ENCODE peak calls at places on chromosomes 13 and 19, in four cellular contexts. T is PC-9, I is fibroblast of mammary gland, Y is right lobe of liver. J is an unnamed sample.

GRCh38 chr13:25170554-25171107 is 1.5 kb downstream of the AMER2 start:
- DNase-seq in T (no peak), I (no peak), Y (no peak), J (no peak)

GRCh38 chr13:93289842-93290241 is 63.2 kb downstream of the GPC6 start:
- DNase-seq in T (no peak), I (no peak), Y (no peak), J (no peak)

GRCh38 chr19:47232422-47233211 is 1.6 kb upstream of the BBC3 start:
- DNase-seq in T (peak; percentile 74), I (peak; percentile 86), Y (no peak), J (no peak)

GRCh38 chr13:109145631-109146030 is 516.2 kb downstream of the MYO16 start:
- DNase-seq in T (peak; percentile 64), I (peak; percentile 84), Y (no peak), J (no peak)

GRCh38 chr19:18543814-18544475 is 572 bp upstream of the FKBP8 start:
- DNase-seq in T (peak; percentile 77), I (peak; percentile 64), Y (peak; percentile 57), J (no peak)

GRCh38 chr13:51928231-51928630 is 66.5 kb downstream of the CCDC70 start:
- DNase-seq in T (no peak), I (no peak), Y (no peak), J (no peak)

GRCh38 chr19:5038631-5039271 is 69.8 kb downstream of the KDM4B start:
- DNase-seq in T (no peak), I (peak; percentile 37), Y (peak; percentile 49), J (no peak)

GRCh38 chr19:33507021-33507956 is 14.3 kb downstream of the PEPD start:
- DNase-seq in T (peak; percentile 84), I (peak; percentile 12), Y (peak; percentile 92), J (no peak)

GRCh38 chr19:17656970-17657369 is 31.2 kb downstream of the UNC13A start:
- DNase-seq in T (no peak), I (no peak), Y (no peak), J (no peak)

GRCh38 chr13:76799696-76800095 is 86.5 kb downstream of the KCTD12 start:
- DNase-seq in T (no peak), I (peak; percentile 10), Y (no peak), J (no peak)

GRCh38 chr19:43450545-43450997 is 14.8 kb downstream of the LYPD3 start:
- DNase-seq in T (no peak), I (peak; percentile 73), Y (no peak), J (no peak)

GRCh38 chr19:7605490-7606222 is 10.0 kb downstream of the CAMSAP3 start:
- DNase-seq in T (peak; percentile 79), I (peak; percentile 26), Y (no peak), J (no peak)

GRCh38 chr13:109309625-109310363 is 476.6 kb downstream of the IRS2 start:
- DNase-seq in T (no peak), I (no peak), Y (peak; percentile 53), J (no peak)

GRCh38 chr13:39538826-39539555 is 64.0 kb downstream of the LHFPL6 start:
- DNase-seq in T (no peak), I (peak; percentile 66), Y (no peak), J (no peak)

GRCh38 chr19:16376241-16376640 is 51.6 kb downstream of the KLF2 start:
- DNase-seq in T (no peak), I (peak; percentile 14), Y (no peak), J (no peak)

DNA sequence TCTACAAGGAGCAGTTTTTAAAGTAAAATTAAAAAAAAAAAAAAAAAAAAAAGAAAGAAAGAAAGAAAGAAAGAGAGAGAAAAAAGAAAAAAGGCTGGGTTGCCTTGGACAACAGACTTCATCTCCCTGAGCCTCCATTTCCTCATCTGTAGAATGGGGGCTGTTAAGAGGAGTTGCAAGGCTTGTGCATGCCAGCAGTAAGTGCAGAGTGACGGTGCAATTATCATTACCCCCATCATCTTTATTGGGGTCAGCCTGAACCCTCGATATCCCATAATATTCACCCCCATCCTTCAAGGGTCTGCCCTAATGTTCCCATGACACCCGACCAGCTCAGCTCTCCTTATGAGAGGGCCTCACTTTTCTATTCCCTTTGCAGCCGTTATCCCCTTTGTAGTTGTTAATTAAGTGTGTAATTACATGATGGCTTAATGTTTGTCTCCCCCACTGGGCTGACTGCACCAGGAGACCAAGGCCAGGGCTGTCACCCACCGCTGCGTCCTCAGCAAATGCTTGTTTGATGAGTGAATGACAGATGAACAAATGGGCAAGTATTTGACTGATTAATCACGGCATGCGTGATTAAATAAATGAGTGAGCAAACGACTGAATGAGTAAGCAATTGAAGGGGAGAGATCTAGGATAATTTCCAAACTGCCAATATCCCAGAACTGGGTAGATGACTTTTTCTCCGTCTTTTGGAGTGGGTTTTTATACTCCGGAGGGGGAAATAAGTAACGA is 10.1 kb downstream of the FOSB start:
- DNase-seq in T (peak; percentile 92), I (no peak), Y (no peak), J (no peak)
- TF ChIP-seq CTCF in T (peak; percentile 60), I (no peak), Y (no peak), J (no peak)

DNA sequence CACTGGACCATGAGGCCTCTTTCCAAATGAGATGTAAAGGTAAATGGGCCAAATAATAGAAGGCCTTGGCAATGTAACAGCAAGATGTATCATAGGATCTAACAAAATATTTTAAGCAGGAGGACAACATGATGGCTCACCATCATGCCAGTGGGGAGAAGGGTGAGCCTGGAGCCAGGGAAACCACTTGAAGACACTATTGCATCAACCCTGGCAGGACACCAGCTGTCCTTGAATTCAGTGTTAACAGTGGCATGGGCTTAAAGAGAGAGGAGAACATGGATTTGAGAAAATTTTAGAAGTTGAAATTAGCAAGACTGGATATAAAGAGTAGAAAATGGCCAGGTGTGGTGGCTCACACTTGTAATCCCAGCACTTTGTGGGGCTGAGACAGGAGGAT is 6.7 kb upstream of the RCBTB2 start:
- DNase-seq in T (no peak), I (peak; percentile 18), Y (no peak), J (no peak)
- TF ChIP-seq CTCF in T (no peak), I (no peak), Y (no peak), J (no peak)

GRCh38 chr13:79631260-79631659 is 150.3 kb downstream of the NDFIP2 start:
- DNase-seq in T (peak; percentile 90), I (peak; percentile 73), Y (no peak), J (no peak)
- TF ChIP-seq CTCF in T (peak; percentile 67), I (peak; percentile 24), Y (no peak), J (no peak)

DNA sequence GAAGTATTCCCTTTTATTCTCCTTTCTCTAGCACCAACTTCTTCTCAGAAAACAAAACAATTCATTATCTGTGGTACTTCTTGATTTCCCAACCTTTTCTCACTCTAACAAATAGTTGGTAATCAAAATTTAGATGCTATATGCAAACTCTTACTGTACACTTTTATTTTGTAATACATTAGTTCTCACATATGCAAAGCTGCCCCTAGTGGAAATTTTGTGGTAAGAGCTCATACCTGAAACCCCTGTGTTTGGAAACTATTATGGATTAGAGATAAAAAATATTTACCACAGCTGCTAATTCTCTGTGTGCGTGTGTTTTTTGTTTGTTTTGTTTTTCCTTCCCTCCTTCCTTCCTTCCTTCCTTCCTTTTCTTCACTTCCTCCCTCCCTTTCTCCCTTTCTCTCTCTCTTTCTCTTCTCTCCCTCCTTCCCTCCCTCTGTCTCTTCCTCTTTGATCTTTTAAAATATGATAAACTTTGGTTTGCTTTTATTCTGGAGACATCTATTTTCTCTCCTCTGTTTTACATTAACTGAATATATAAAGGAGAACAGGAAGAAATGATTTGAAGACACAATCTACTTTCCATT is 537.4 kb downstream of the SLITRK6 start:
- DNase-seq in T (no peak), I (peak; percentile 0), Y (no peak), J (no peak)
- TF ChIP-seq CTCF in T (peak; percentile 55), I (peak; percentile 21), Y (peak; percentile 20), J (no peak)

GRCh38 chr19:58380736-58381459 is at the start of gene ZNF837:
- DNase-seq in T (peak; percentile 98), I (peak; percentile 100), Y (peak; percentile 100), J (peak; percentile 82)
- TF ChIP-seq CTCF in T (no peak), I (no peak), Y (no peak), J (no peak)

DNA sequence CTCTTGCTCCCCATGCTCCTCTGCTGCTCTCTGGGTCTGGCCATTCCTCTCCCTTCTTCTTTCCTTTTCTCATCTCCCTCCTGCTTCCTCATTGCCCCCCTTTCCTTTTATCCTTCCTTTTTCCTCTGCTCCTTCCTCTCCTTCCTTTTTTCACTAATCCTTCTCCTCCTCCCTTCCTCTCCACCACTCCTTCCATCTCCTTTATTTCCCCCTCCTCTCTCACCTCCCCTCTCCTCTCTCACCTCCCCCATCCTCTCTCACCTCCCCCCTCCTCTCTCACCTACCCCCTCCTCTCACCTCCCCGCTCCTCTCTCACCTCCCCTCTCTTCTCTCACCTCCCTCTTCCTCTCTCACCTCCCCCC is 13.6 kb downstream of the ARHGEF1 start:
- DNase-seq in T (no peak), I (no peak), Y (no peak), J (no peak)
- TF ChIP-seq CTCF in T (no peak), I (no peak), Y (no peak), J (no peak)

DNA sequence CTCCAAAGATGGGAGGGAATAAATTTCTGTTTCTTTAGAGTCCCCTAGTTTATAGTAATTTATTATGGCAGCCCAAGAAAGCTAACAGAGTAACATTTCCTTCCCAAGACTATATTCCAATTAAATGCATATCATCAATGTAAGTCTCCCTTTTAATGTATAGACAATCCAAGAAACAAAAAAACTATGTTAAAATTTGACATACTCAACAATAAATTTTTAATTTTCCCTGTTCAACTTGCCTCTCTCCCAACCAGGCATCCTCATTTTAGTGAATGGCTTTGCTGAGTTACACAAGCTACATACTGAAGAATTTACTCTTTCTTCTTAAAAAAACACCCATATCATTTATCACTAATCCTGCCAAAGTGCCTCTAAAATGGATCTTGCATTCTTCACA is 1357.7 kb downstream of the PCDH9 start:
- DNase-seq in T (no peak), I (no peak), Y (no peak), J (no peak)
- TF ChIP-seq CTCF in T (no peak), I (no peak), Y (no peak), J (no peak)

GRCh38 chr13:27923794-27924528 is 4.2 kb downstream of the PDX1 start:
- DNase-seq in T (no peak), I (peak; percentile 8), Y (no peak), J (no peak)
- TF ChIP-seq CTCF in T (no peak), I (no peak), Y (no peak), J (no peak)

GRCh38 chr19:1602091-1602707 is 3.1 kb downstream of the UQCR11 start:
- DNase-seq in T (no peak), I (no peak), Y (no peak), J (no peak)
- TF ChIP-seq CTCF in T (no peak), I (no peak), Y (no peak), J (no peak)

J was measured in omental fat pad.